ENCODE peak calls at places on chromosome 12, in eight cellular contexts. T is left lung, R is psoas muscle, N is tibial nerve, F is foreskin fibroblast, J is upper lobe of right lung, Y is esophagus squamous epithelium, O is HCT116. G is an unnamed sample.

GRCh38 chr12:116698131-116698495 is 39.8 kb downstream of the SPRING1 start:
- DNase-seq in T (no peak), R (no peak), N (no peak), F (no peak), J (no peak), Y (no peak), O (no peak), G (no peak)

GRCh38 chr12:93892431-93893210 is 215.4 kb downstream of the CRADD start:
- DNase-seq in T (no peak), R (no peak), N (no peak), F (no peak), J (no peak), Y (no peak), O (no peak), G (no peak)

GRCh38 chr12:44184499-44185206 is 348.8 kb downstream of the TMEM117 start:
- DNase-seq in T (no peak), R (no peak), N (no peak), F (no peak), J (no peak), Y (no peak), O (no peak), G (no peak)

GRCh38 chr12:4214912-4215861 is 58.4 kb upstream of the CCND2 start:
- DNase-seq in T (peak; percentile 86), R (peak; percentile 79), N (peak; percentile 39), F (no peak), J (peak; percentile 88), Y (no peak), O (no peak), G (no peak)

GRCh38 chr12:17438141-17438540 is 651.9 kb downstream of the RERGL start:
- DNase-seq in T (no peak), R (no peak), N (no peak), F (no peak), J (no peak), Y (no peak), O (no peak), G (no peak)

GRCh38 chr12:9134981-9135628 is 19.4 kb upstream of the A2M start:
- DNase-seq in T (peak; percentile 37), R (no peak), N (no peak), F (no peak), J (peak; percentile 64), Y (no peak), O (peak; percentile 8), G (no peak)

GRCh38 chr12:3313655-3314305 is 177.2 kb upstream of the PRMT8 start:
- DNase-seq in T (no peak), R (no peak), N (no peak), F (peak; percentile 23), J (no peak), Y (no peak), O (no peak), G (no peak)

GRCh38 chr12:64318605-64319004 is 72.0 kb downstream of the C12orf56 start:
- DNase-seq in T (no peak), R (no peak), N (no peak), F (peak; percentile 10), J (no peak), Y (no peak), O (no peak), G (no peak)

GRCh38 chr12:129610601-129611120 is 293.2 kb downstream of the TMEM132D start:
- DNase-seq in T (no peak), R (no peak), N (no peak), F (no peak), J (no peak), Y (no peak), O (no peak), G (no peak)

GRCh38 chr12:11916113-11916512 is 154.6 kb upstream of the BCL2L14 start:
- DNase-seq in T (no peak), R (no peak), N (no peak), F (no peak), J (no peak), Y (no peak), O (no peak), G (no peak)

GRCh38 chr12:43501705-43502104 is 50.3 kb downstream of the ADAMTS20 start:
- DNase-seq in T (no peak), R (no peak), N (no peak), F (peak; percentile 4), J (no peak), Y (no peak), O (peak; percentile 36), G (peak; percentile 1)

GRCh38 chr12:75859868-75860267 is 171.7 kb downstream of the PHLDA1 start:
- DNase-seq in T (no peak), R (no peak), N (no peak), F (no peak), J (no peak), Y (no peak), O (no peak), G (no peak)

GRCh38 chr12:89384050-89384749 is 31.9 kb upstream of the DUSP6 start:
- DNase-seq in T (peak; percentile 53), R (no peak), N (no peak), F (peak; percentile 95), J (no peak), Y (no peak), O (no peak), G (peak; percentile 87)

GRCh38 chr12:85807681-85808228 is 28.5 kb downstream of the RASSF9 start:
- DNase-seq in T (no peak), R (no peak), N (no peak), F (no peak), J (no peak), Y (no peak), O (no peak), G (no peak)

DNA sequence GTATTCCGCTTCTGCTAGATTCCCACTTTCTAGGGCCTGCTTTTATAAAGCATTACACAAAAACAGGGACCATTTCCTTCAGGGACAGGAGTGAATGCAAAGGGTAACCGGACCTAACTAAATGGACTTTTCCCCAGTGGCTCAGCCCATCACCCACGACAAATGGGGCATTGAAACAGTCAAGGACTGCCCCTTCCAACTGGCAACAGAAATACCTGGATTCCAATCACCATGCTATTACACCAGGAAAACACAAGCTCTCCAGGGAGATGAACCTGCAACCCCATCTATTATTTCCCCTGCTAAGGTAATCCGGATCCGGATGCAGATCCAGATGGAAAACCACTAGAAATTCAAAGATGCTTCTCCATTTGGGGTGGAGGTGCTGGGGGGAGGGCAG is 1.0 kb downstream of the MPHOSPH9 start:
- DNase-seq in T (no peak), R (no peak), N (no peak), F (no peak), J (no peak), Y (no peak), O (no peak), G (no peak)
- H3K4me3 ChIP-seq in T (peak overlapping the region; percentile 73), R (peak overlapping the region; percentile 100), N (peak overlapping the region; percentile 88), F (peak overlapping the region; percentile 92), J (peak overlapping the region; percentile 74), Y (peak overlapping the region; percentile 74), O (peak overlapping the region; percentile 73), G (peak overlapping the region; percentile 90)

DNA sequence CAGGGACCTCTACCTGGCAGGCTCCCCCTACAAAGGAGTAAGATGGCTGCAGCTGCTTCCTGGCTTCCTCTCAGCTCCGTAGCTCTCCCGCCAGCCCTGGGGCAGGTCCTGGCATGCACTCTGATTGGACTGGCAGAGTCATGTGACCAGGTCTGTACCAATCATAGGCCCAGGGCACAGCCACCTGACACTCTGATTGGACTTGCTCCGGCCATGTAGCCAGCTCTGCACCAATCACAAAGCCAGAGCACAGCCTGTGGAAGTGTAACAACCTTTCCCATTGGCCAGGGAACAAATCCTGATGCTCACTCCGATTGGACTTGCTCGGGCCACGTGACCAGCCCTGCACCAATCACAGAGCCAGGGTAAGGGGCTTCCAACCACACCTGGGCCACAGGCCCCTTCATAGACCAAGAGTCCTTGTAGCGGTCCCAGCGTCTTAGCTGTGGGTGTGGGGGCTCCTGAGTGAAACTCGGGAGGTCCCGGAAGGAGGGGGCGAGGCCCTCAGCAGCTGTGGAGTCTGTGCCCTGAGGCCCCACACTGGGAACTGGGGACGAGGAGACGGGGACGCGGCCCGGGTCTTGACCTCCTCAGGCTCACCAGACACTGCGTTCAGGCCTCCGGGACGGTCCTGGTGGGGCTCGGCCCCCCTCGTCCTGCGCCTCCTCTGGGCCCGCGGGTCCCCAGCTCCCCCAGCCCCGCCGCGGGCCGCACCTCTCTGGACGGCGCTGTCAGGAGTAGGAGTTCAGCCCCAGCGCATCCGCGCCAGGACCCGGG is 210.6 kb downstream of the ADGRD1 start:
- DNase-seq in T (no peak), R (no peak), N (no peak), F (no peak), J (no peak), Y (no peak), O (peak; percentile 10), G (no peak)
- TF ChIP-seq CTCF in T (no peak), R (no peak), N (no peak), F (no peak), J (no peak), Y (no peak), O (no peak), G (no peak)

GRCh38 chr12:47773858-47774580 is 981 bp downstream of the SLC48A1 start:
- DNase-seq in T (no peak), R (peak; percentile 38), N (no peak), F (no peak), J (no peak), Y (no peak), O (no peak), G (no peak)

GRCh38 chr12:47772094-47772660 is 861 bp upstream of the SLC48A1 start:
- DNase-seq in T (no peak), R (peak; percentile 34), N (no peak), F (no peak), J (no peak), Y (no peak), O (no peak), G (no peak)

GRCh38 chr12:47773062-47773857 is at the start of gene SLC48A1:
- DNase-seq in T (peak; percentile 75), R (peak; percentile 88), N (no peak), F (peak; percentile 58), J (peak; percentile 90), Y (no peak), O (no peak), G (no peak)

GRCh38 chr12:47771304-47771703 is 1.7 kb upstream of the SLC48A1 start:
- DNase-seq in T (no peak), R (no peak), N (no peak), F (no peak), J (no peak), Y (no peak), O (no peak), G (no peak)

GRCh38 chr12:47772738-47773061 is 338 bp upstream of the SLC48A1 start:
- DNase-seq in T (no peak), R (no peak), N (no peak), F (no peak), J (no peak), Y (no peak), O (no peak), G (no peak)
- H3K4me3 ChIP-seq in T (peak overlapping the region; percentile 22), R (peak overlapping the region; percentile 98), N (peak overlapping the region; percentile 77), F (peak overlapping the region; percentile 54), J (peak overlapping the region; percentile 93), Y (peak overlapping the region; percentile 97), O (peak overlapping the region; percentile 39), G (peak overlapping the region; percentile 66)

DNA sequence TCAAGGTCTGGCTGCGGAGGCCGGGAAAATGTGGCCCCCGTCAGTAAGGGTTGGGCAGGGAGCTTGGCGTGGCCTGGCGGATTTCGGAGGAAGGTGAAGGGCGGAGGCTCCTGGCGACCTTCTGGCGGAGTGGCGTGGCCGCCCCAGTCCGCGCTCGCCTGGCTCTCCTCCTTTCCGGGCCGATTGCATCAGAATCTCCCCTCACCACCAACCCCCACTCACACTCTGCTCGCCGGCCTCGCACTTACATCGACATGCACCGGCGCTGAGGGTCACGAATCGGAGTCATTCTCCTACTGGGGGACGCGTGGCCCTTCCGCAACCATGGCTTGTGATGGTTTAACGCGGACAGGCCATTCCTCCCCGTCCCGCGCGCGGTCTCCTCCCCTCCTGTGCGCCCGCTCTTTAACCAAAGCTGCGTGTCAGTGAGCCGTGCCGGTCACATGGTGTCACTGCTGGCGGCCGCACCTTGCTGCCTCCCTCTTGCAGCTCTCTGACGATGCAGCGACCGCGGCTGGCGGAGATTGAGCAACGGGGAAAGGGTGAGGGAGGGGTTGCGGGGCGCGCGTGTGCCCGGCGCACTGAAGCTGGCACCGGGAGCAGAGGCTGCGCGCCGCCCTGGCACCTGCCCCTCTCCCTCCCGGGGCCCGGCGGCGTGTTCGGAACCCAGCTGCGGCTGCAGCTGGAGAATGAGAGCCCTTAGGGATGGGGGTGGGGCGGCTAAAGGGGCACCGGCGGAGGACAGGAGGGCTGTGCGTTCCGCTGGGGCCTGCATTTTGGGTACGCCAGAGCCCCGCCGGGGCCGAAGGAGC is at the start of gene SLC38A1:
- DNase-seq in T (peak; percentile 91), R (peak; percentile 90), N (peak; percentile 54), F (peak; percentile 64), J (peak; percentile 95), Y (peak; percentile 48), O (peak; percentile 62), G (no peak)
- TF ChIP-seq CTCF in T (no peak), R (no peak), N (no peak), F (no peak), J (no peak), Y (no peak), O (no peak), G (no peak)